ENCODE peak calls at places on chromosomes 16 and 17, in ten cellular contexts. V, X, O, P, B, Q, U, F, E and M are unnamed samples.

GRCh38 chr17:13995856-13996635 is 73.3 kb upstream of the COX10 start:
- DNase-seq in F (no peak), P (no peak), E (peak; percentile 61), X (no peak), Q (no peak), O (no peak), B (no peak), V (no peak), U (peak; percentile 57), M (no peak)

GRCh38 chr16:86307518-86307903 is 202.8 kb upstream of the FOXF1 start:
- DNase-seq in U (peak; percentile 70), B (no peak), E (no peak), Q (no peak), O (no peak), X (peak; percentile 21), P (no peak), V (no peak), F (peak; percentile 83), M (no peak)

GRCh38 chr16:23836078-23836403 is 258 bp downstream of the PRKCB start:
- DNase-seq in E (no peak), Q (no peak), X (no peak), V (no peak), O (peak; percentile 36), P (no peak), U (no peak), F (no peak), B (no peak), M (no peak)

GRCh38 chr16:85162478-85163277 is 50.4 kb upstream of the CIBAR2 start:
- DNase-seq in O (no peak), P (no peak), F (peak; percentile 91), U (peak; percentile 95), E (peak; percentile 92), V (no peak), Q (no peak), B (no peak), X (no peak), M (no peak)

GRCh38 chr17:31318298-31319190 is 2.9 kb downstream of the EVI2A start:
- DNase-seq in U (peak; percentile 45), E (peak; percentile 52), B (peak; percentile 29), Q (peak; percentile 18), V (no peak), F (peak; percentile 85), X (no peak), O (peak; percentile 51), P (no peak), M (peak; percentile 87)

GRCh38 chr17:7195971-7196370 is 16.8 kb upstream of the ASGR1 start:
- DNase-seq in O (no peak), X (no peak), Q (no peak), V (no peak), B (no peak), P (no peak), F (no peak), U (no peak), E (no peak), M (no peak)

GRCh38 chr16:50857881-50858280 is 116.0 kb downstream of the CYLD start:
- DNase-seq in V (no peak), F (no peak), E (no peak), U (no peak), X (no peak), B (no peak), O (no peak), Q (no peak), P (no peak), M (no peak)

GRCh38 chr17:8375738-8376259 is 705 bp downstream of the KRABD2 start:
- DNase-seq in X (no peak), O (no peak), E (no peak), Q (peak; percentile 26), U (peak; percentile 59), F (peak; percentile 29), V (no peak), P (no peak), B (peak; percentile 60), M (no peak)

GRCh38 chr16:83914091-83914710 is 15.3 kb downstream of the MLYCD start:
- DNase-seq in V (no peak), E (no peak), Q (no peak), X (no peak), B (no peak), P (no peak), F (no peak), O (no peak), U (no peak), M (no peak)

GRCh38 chr16:3456374-3456773 is 12.9 kb downstream of the NAA60 start:
- DNase-seq in X (no peak), O (no peak), P (no peak), F (peak; percentile 8), U (peak; percentile 69), E (no peak), B (no peak), V (no peak), Q (no peak), M (no peak)
- H3K4me2 ChIP-seq in X (peak overlapping the region; percentile 86), O (no peak overlapping the region), P (no peak overlapping the region), F (no peak overlapping the region), U (no peak overlapping the region), E (no peak overlapping the region), B (no peak overlapping the region), V (peak overlapping the region; percentile 96), Q (no peak overlapping the region), M (no peak overlapping the region)

DNA sequence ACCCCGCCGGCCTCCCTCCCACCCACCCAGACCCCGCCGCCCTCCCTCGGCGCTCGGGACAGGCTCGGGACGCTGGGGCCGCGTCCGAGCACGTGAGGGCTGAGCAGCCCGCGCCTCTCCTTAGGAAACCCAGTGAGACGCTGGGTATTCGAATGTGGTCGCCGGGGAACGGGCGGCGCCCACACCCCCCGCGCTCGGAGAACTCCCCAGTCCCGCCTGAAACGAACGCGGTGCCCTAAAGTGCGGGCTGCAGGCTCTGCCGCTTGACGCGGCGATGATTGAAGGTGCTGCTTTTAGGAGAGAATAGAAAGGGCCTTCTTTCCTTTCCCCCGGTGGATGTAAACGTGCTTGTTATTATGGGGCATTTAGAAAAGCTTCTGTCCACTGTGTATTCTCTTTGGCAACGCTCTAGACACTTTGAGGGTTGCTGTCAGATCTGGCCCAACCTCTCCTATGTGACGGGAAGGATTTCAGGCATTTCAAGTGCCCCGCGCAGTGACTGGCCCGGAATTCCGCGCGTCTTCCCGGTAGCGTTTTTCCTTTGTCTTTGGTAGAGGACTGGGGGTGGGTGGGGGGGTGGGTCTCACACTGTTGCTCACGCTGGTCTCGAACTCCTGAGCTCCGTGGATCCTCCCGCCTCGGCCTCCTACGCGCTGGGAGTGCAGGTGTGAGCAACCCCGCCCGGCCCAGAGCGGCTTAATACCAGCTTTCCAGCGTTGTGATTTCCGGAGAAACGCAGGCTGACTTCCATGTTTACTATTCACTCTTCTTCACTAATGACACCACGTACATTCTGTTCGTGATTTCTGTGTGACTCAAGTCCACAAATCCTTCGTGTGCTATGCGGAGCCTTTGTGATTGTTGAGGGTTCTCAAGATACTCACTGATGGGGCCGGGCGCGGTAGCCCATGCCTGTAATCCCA is 21.8 kb upstream of the FOXK2 start:
- DNase-seq in Q (peak; percentile 76), B (peak; percentile 59), O (peak; percentile 65), F (peak; percentile 82), U (peak; percentile 67), X (no peak), P (peak; percentile 32), V (no peak), E (peak; percentile 74), M (peak; percentile 73)
- H3K27ac ChIP-seq in Q (no peak overlapping the region), B (no peak overlapping the region), O (peak overlapping the region; percentile 78), F (peak overlapping the region; percentile 42), U (no peak overlapping the region), X (no peak overlapping the region), P (no peak overlapping the region), V (peak overlapping the region; percentile 86), E (no peak overlapping the region), M (peak overlapping the region; percentile 41)

DNA sequence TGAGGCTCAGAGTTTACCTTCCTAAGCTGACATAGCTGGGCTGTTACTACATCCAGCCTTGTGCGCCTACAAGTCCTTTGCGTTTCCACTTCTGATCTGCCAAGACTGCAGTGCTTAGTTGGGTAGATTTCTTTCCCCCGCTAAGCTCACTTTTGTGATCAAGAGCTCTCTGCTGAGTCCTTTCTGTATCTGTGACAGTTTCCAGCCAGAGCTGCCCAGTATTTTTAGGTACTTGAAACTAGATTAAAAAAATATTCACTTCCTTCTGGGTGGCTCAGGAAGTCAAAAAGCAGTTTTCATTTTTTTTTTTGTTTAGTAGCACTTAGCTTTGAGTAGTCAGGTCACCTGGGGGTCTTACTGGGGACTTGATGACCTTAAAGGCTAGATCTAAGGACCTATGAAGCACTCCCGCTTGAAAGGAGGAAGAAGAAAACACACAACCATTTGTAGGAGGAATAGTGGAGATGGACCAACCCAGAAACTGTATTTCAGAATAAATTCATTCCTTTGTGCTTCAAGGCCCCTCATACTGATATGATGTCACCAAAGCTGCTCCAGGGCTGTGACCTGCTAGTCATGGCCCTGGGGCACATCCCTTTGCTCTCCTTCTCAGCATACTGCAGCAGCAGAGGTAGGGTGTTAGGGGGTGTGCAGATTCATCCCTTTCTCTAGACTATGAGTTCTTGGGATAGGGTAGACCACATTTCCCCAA is 75.6 kb upstream of the HNF1B start:
- DNase-seq in B (no peak), Q (no peak), X (no peak), P (no peak), O (no peak), U (no peak), V (no peak), E (no peak), F (no peak), M (peak; percentile 80)
- H3K4me2 ChIP-seq in B (no peak overlapping the region), Q (no peak overlapping the region), X (no peak overlapping the region), P (no peak overlapping the region), O (no peak overlapping the region), U (no peak overlapping the region), V (no peak overlapping the region), E (no peak overlapping the region), F (no peak overlapping the region), M (peak overlapping the region; percentile 74)

DNA sequence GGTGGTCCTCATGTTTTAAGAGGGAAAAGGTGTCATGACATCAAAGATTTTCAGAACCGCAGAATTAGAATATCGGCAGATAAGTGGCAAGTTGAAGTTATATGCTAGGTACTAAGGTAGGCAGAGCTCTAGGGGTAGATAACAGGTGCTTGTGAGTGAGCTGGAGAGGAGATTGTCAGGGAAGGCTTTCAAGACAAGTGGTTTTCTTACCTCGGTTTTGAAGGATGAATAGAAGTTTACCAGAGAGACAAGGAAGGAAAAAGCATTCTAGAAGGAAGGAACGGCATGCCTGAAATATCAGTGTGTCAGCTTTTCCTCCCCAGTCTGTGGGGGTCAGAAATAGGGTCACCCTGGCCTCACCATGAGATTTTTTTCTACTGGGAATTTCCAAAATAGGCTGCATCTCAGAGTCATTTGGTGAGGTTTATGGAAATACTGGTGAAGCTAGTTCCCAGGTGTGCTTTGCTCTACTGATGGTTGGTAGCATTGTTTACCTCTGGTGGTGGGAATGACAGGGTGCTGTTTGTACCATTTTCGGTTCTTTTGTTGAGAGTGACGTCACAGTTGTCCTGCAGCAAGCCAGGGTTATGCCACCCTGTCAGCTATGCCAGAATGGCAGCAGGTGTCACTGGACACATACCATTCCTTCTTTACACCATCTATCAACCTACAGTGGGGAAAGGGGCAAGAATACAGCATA is 112.5 kb downstream of the MSI2 start:
- DNase-seq in E (peak; percentile 24), X (no peak), O (no peak), F (no peak), P (no peak), B (no peak), Q (no peak), V (no peak), U (no peak), M (no peak)
- H3K27ac ChIP-seq in E (peak overlapping the region; percentile 85), X (no peak overlapping the region), O (peak overlapping the region; percentile 37), F (peak overlapping the region; percentile 10), P (peak overlapping the region; percentile 69), B (no peak overlapping the region), Q (peak overlapping the region; percentile 84), V (peak overlapping the region; percentile 91), U (no peak overlapping the region), M (no peak overlapping the region)

GRCh38 chr16:30700971-30701370 is 2.0 kb downstream of the SRCAP start:
- DNase-seq in U (no peak), O (no peak), X (no peak), V (no peak), E (no peak), F (no peak), B (no peak), P (no peak), Q (no peak), M (no peak)
- H3K4me2 ChIP-seq in U (peak overlapping the region; percentile 95), O (peak overlapping the region; percentile 63), X (peak overlapping the region; percentile 94), V (peak overlapping the region; percentile 94), E (peak overlapping the region; percentile 38), F (no peak overlapping the region), B (no peak overlapping the region), P (no peak overlapping the region), Q (no peak overlapping the region), M (peak overlapping the region; percentile 99)